ENCODE peak calls at places on chromosome 20, in seven cellular contexts. One of them, this sample, is unnamed.

GRCh38 chr20:25220021-25220730 is 24.7 kb downstream of the ENTPD6 start:
- DNase-seq in AG10803: no peak
- DNase-seq in BE2C: peak; percentile 40
- DNase-seq in AG04450: no peak
- DNase-seq in NB4: peak; percentile 36
- DNase-seq in left ventricle myocardium inferior: no peak
- DNase-seq in progenitor cell of endocrine pancreas: no peak
- DNase-seq in this sample: no peak

GRCh38 chr20:46004813-46005505 is 3.7 kb upstream of the MMP9 start:
- DNase-seq in AG10803: no peak
- DNase-seq in BE2C: no peak
- DNase-seq in AG04450: no peak
- DNase-seq in NB4: peak; percentile 99
- DNase-seq in left ventricle myocardium inferior: no peak
- DNase-seq in progenitor cell of endocrine pancreas: no peak
- DNase-seq in this sample: no peak

GRCh38 chr20:33433875-33434274 is 9.7 kb downstream of the SNTA1 start:
- DNase-seq in AG10803: no peak
- DNase-seq in BE2C: no peak
- DNase-seq in AG04450: no peak
- DNase-seq in NB4: no peak
- DNase-seq in left ventricle myocardium inferior: no peak
- DNase-seq in progenitor cell of endocrine pancreas: no peak
- DNase-seq in this sample: no peak

GRCh38 chr20:2846698-2847097 is 6.2 kb downstream of the VPS16 start:
- DNase-seq in AG10803: no peak
- DNase-seq in BE2C: no peak
- DNase-seq in AG04450: no peak
- DNase-seq in NB4: no peak
- DNase-seq in left ventricle myocardium inferior: no peak
- DNase-seq in progenitor cell of endocrine pancreas: no peak
- DNase-seq in this sample: no peak

GRCh38 chr20:41133709-41134361 is 3.5 kb upstream of the PLCG1 start:
- DNase-seq in AG10803: no peak
- DNase-seq in BE2C: no peak
- DNase-seq in AG04450: no peak
- DNase-seq in NB4: peak; percentile 56
- DNase-seq in left ventricle myocardium inferior: no peak
- DNase-seq in progenitor cell of endocrine pancreas: no peak
- DNase-seq in this sample: no peak

GRCh38 chr20:51767018-51767866 is 948 bp downstream of the ATP9A start:
- DNase-seq in AG10803: peak; percentile 20
- DNase-seq in BE2C: peak; percentile 52
- DNase-seq in AG04450: no peak
- DNase-seq in NB4: no peak
- DNase-seq in left ventricle myocardium inferior: peak; percentile 65
- DNase-seq in progenitor cell of endocrine pancreas: peak; percentile 87
- DNase-seq in this sample: peak; percentile 77

GRCh38 chr20:37693203-37693602 is 627 bp upstream of the CTNNBL1 start:
- DNase-seq in AG10803: peak; percentile 23
- DNase-seq in BE2C: no peak
- DNase-seq in AG04450: no peak
- DNase-seq in NB4: no peak
- DNase-seq in left ventricle myocardium inferior: no peak
- DNase-seq in progenitor cell of endocrine pancreas: no peak
- DNase-seq in this sample: no peak

GRCh38 chr20:675453-676314 is at the start of gene SCRT2:
- DNase-seq in AG10803: peak; percentile 68
- DNase-seq in BE2C: peak; percentile 26
- DNase-seq in AG04450: peak; percentile 13
- DNase-seq in NB4: peak; percentile 75
- DNase-seq in left ventricle myocardium inferior: peak; percentile 86
- DNase-seq in progenitor cell of endocrine pancreas: peak; percentile 85
- DNase-seq in this sample: peak; percentile 97

GRCh38 chr20:60066438-60066823 is 108.2 kb downstream of the CDH26 start:
- DNase-seq in AG10803: peak; percentile 42
- DNase-seq in BE2C: no peak
- DNase-seq in AG04450: no peak
- DNase-seq in NB4: no peak
- DNase-seq in left ventricle myocardium inferior: no peak
- DNase-seq in progenitor cell of endocrine pancreas: no peak
- DNase-seq in this sample: no peak

GRCh38 chr20:57670288-57671071 is 39.3 kb downstream of the PMEPA1 start:
- DNase-seq in AG10803: no peak
- DNase-seq in BE2C: no peak
- DNase-seq in AG04450: no peak
- DNase-seq in NB4: no peak
- DNase-seq in left ventricle myocardium inferior: no peak
- DNase-seq in progenitor cell of endocrine pancreas: no peak
- DNase-seq in this sample: no peak

GRCh38 chr20:50624351-50625016 is 66.9 kb downstream of the RIPOR3 start:
- DNase-seq in AG10803: no peak
- DNase-seq in BE2C: peak; percentile 45
- DNase-seq in AG04450: no peak
- DNase-seq in NB4: no peak
- DNase-seq in left ventricle myocardium inferior: no peak
- DNase-seq in progenitor cell of endocrine pancreas: no peak
- DNase-seq in this sample: no peak

GRCh38 chr20:40120827-40121226 is 568.2 kb downstream of the MAFB start:
- DNase-seq in AG10803: no peak
- DNase-seq in BE2C: no peak
- DNase-seq in AG04450: no peak
- DNase-seq in NB4: no peak
- DNase-seq in left ventricle myocardium inferior: no peak
- DNase-seq in progenitor cell of endocrine pancreas: no peak
- DNase-seq in this sample: no peak

GRCh38 chr20:24991897-24992419 is 593 bp downstream of the APMAP start:
- DNase-seq in AG10803: no peak
- DNase-seq in BE2C: peak; percentile 24
- DNase-seq in AG04450: no peak
- DNase-seq in NB4: peak; percentile 50
- DNase-seq in left ventricle myocardium inferior: no peak
- DNase-seq in progenitor cell of endocrine pancreas: no peak
- DNase-seq in this sample: peak; percentile 41

GRCh38 chr20:50541606-50542041 is 31.4 kb downstream of the PTPN1 start:
- DNase-seq in AG10803: no peak
- DNase-seq in BE2C: no peak
- DNase-seq in AG04450: no peak
- DNase-seq in NB4: peak; percentile 79
- DNase-seq in left ventricle myocardium inferior: no peak
- DNase-seq in progenitor cell of endocrine pancreas: no peak
- DNase-seq in this sample: no peak

GRCh38 chr20:7966176-7966575 is 25.9 kb upstream of the HAO1 start:
- DNase-seq in AG10803: no peak
- DNase-seq in BE2C: peak; percentile 20
- DNase-seq in AG04450: no peak
- DNase-seq in NB4: no peak
- DNase-seq in left ventricle myocardium inferior: no peak
- DNase-seq in progenitor cell of endocrine pancreas: no peak
- DNase-seq in this sample: no peak

GRCh38 chr20:45419188-45420091 is 3.5 kb downstream of the PIGT start:
- DNase-seq in AG10803: peak; percentile 98
- DNase-seq in BE2C: no peak
- DNase-seq in AG04450: peak; percentile 63
- DNase-seq in NB4: no peak
- DNase-seq in left ventricle myocardium inferior: peak; percentile 61
- DNase-seq in progenitor cell of endocrine pancreas: no peak
- DNase-seq in this sample: no peak

DNA sequence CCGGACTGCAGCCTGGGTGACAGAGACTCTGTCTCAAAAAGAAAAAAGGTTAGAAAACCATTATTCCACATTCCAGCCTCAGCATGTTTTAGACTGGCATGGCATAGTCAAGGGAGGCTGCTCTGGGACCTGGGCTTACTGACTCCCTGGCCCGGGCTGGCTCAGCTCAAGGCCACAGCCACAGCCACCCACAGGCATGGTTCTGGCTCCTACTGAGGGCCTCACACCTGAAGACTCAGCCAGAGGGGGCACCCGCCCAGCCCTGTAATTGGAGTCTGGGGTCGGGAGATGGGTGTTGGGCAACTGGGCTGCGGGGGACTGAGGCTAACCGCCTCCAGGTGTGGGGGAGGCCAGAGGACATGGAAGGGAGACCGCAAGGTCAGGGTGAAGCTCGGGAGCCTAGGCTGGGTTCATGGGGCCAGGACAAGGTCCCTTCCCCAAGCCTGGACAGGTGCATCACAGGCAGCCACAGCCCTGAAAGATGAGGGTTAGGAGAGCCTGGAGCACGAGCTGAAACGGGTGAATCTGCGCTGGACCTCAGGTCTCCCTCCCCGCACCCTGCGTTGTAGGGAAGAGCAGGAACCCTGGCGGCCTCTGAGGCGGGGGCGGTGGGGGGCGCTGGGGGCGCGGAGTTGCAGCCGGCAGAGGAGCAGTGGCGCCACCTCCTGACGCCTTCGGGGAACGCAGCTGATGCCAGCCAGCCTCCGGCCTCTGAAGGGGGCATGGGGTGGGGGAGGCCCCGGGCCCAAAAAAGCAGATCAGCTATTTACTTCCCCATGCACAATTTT is 67.7 kb upstream of the SRSF6 start:
- DNase-seq in AG10803: no peak
- DNase-seq in BE2C: peak; percentile 16
- DNase-seq in AG04450: no peak
- DNase-seq in NB4: peak; percentile 27
- DNase-seq in left ventricle myocardium inferior: no peak
- DNase-seq in progenitor cell of endocrine pancreas: no peak
- DNase-seq in this sample: peak; percentile 64
- TF ChIP-seq CTCF in AG10803: peak; percentile 47
- TF ChIP-seq CTCF in BE2C: peak; percentile 37
- TF ChIP-seq CTCF in AG04450: peak; percentile 48
- TF ChIP-seq CTCF in NB4: peak; percentile 65
- TF ChIP-seq CTCF in left ventricle myocardium inferior: peak; percentile 48
- TF ChIP-seq CTCF in progenitor cell of endocrine pancreas: peak; percentile 65
- TF ChIP-seq CTCF in this sample: peak; percentile 61

DNA sequence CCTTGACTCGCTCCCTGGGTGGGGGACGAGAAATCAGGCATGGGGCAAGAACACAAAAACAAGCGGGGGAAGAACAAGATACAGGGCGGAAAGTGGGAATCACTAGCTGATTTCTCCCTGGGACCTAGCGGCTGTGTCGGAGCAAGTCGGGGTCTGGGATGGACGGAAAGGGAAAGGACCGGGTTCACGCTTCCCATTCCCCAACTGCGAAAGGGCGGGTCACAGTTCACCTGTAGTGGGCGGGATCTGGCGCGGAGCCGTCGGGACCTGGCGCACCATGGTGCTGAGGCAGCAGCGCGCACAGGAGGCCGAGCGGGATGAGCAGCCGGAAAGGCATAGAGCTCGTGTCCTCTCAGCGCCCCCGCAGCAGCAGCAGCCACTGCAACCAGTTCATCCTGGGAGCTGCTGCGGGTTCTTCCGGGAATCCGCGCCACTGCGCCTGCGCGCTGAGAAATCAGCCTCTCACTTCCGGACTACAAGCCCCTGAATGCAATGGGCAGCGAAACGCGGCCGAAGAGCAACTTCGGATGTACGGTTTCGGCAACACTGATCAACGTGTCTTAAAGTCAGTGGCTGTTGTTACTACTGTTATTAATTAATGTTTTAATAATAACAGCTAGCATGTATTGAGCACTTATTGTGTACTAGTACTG is at the start of gene EDEM2:
- DNase-seq in AG10803: peak; percentile 94
- DNase-seq in BE2C: peak; percentile 96
- DNase-seq in AG04450: peak; percentile 93
- DNase-seq in NB4: peak; percentile 97
- DNase-seq in left ventricle myocardium inferior: peak; percentile 95
- DNase-seq in progenitor cell of endocrine pancreas: peak; percentile 97
- DNase-seq in this sample: peak; percentile 97
- TF ChIP-seq CTCF in AG10803: no peak
- TF ChIP-seq CTCF in BE2C: peak; percentile 24
- TF ChIP-seq CTCF in AG04450: no peak
- TF ChIP-seq CTCF in NB4: no peak
- TF ChIP-seq CTCF in left ventricle myocardium inferior: no peak
- TF ChIP-seq CTCF in progenitor cell of endocrine pancreas: no peak
- TF ChIP-seq CTCF in this sample: no peak

GRCh38 chr20:17938889-17939619 is 29.5 kb downstream of the SNX5 start:
- DNase-seq in AG10803: peak; percentile 65
- DNase-seq in BE2C: peak; percentile 79
- DNase-seq in AG04450: no peak
- DNase-seq in NB4: peak; percentile 73
- DNase-seq in left ventricle myocardium inferior: peak; percentile 60
- DNase-seq in progenitor cell of endocrine pancreas: peak; percentile 54
- DNase-seq in this sample: peak; percentile 75
- TF ChIP-seq CTCF in AG10803: peak; percentile 96
- TF ChIP-seq CTCF in BE2C: peak; percentile 95
- TF ChIP-seq CTCF in AG04450: peak; percentile 98
- TF ChIP-seq CTCF in NB4: peak; percentile 81
- TF ChIP-seq CTCF in left ventricle myocardium inferior: peak; percentile 88
- TF ChIP-seq CTCF in progenitor cell of endocrine pancreas: peak; percentile 84
- TF ChIP-seq CTCF in this sample: peak; percentile 93

GRCh38 chr20:62573856-62574611 is 68.3 kb upstream of the SLCO4A1 start:
- DNase-seq in AG10803: no peak
- DNase-seq in BE2C: no peak
- DNase-seq in AG04450: no peak
- DNase-seq in NB4: no peak
- DNase-seq in left ventricle myocardium inferior: no peak
- DNase-seq in progenitor cell of endocrine pancreas: no peak
- DNase-seq in this sample: no peak

GRCh38 chr20:62574612-62574993 is 67.7 kb upstream of the SLCO4A1 start:
- DNase-seq in AG10803: no peak
- DNase-seq in BE2C: no peak
- DNase-seq in AG04450: no peak
- DNase-seq in NB4: no peak
- DNase-seq in left ventricle myocardium inferior: no peak
- DNase-seq in progenitor cell of endocrine pancreas: no peak
- DNase-seq in this sample: no peak

GRCh38 chr20:62571667-62572344 is 70.5 kb upstream of the SLCO4A1 start:
- DNase-seq in AG10803: no peak
- DNase-seq in BE2C: peak; percentile 77
- DNase-seq in AG04450: no peak
- DNase-seq in NB4: peak; percentile 63
- DNase-seq in left ventricle myocardium inferior: no peak
- DNase-seq in progenitor cell of endocrine pancreas: no peak
- DNase-seq in this sample: no peak

GRCh38 chr20:62570897-62571666 is 71.2 kb upstream of the SLCO4A1 start:
- DNase-seq in AG10803: no peak
- DNase-seq in BE2C: no peak
- DNase-seq in AG04450: no peak
- DNase-seq in NB4: no peak
- DNase-seq in left ventricle myocardium inferior: peak; percentile 53
- DNase-seq in progenitor cell of endocrine pancreas: no peak
- DNase-seq in this sample: no peak

GRCh38 chr20:62572980-62573379 is 69.3 kb upstream of the SLCO4A1 start:
- DNase-seq in AG10803: no peak
- DNase-seq in BE2C: no peak
- DNase-seq in AG04450: no peak
- DNase-seq in NB4: no peak
- DNase-seq in left ventricle myocardium inferior: no peak
- DNase-seq in progenitor cell of endocrine pancreas: no peak
- DNase-seq in this sample: no peak
- TF ChIP-seq CTCF in AG10803: no peak
- TF ChIP-seq CTCF in BE2C: no peak
- TF ChIP-seq CTCF in AG04450: no peak
- TF ChIP-seq CTCF in NB4: no peak
- TF ChIP-seq CTCF in left ventricle myocardium inferior: no peak
- TF ChIP-seq CTCF in progenitor cell of endocrine pancreas: no peak
- TF ChIP-seq CTCF in this sample: no peak

This sample was measured in nephron progenitor cell.